ENCODE peak calls at places on chromosomes 2 and 18, in seven cellular contexts. O is ovary, L is HTR-8/SVneo, N is NCI-H446 treated with DMSO at 0.1 percent for 48 hours, Q is HS-5, A is NCI-H1092 treated with DMSO at 0.1 percent for 48 hours, U is A549. V is an unnamed sample.

GRCh38 chr2:104836837-104837236 is 17.1 kb upstream of the POU3F3 start:
- DNase-seq in N (no peak), O (no peak), A (no peak), L (no peak), Q (no peak), U (no peak), V (no peak)

GRCh38 chr2:170816499-170817246 is at the start of gene GAD1:
- DNase-seq in L (peak), A (peak), N (peak), Q (peak), U (peak), O (peak), V (no peak)

GRCh38 chr2:95530734-95531133 is 46.2 kb upstream of the TRIM43B start:
- DNase-seq in O (no peak), L (peak), Q (no peak), A (no peak), N (no peak), U (no peak), V (no peak)

GRCh38 chr2:230225486-230225885 is at the start of gene SP140:
- DNase-seq in O (no peak), Q (no peak), N (no peak), L (no peak), A (no peak), U (no peak), V (no peak)

GRCh38 chr2:43075054-43075593 is 151.3 kb downstream of the ZFP36L2 start:
- DNase-seq in L (peak), U (peak), N (peak), O (peak), A (no peak), Q (peak), V (peak)

GRCh38 chr18:36321636-36322407 is 24.3 kb downstream of the FHOD3 start:
- DNase-seq in L (no peak), A (no peak), U (peak), Q (no peak), N (no peak), O (no peak), V (peak)

GRCh38 chr2:165202230-165202629 is 1.6 kb downstream of the SCN3A start:
- DNase-seq in N (no peak), A (peak), Q (no peak), U (no peak), O (no peak), L (no peak), V (no peak)

GRCh38 chr2:71454221-71455010 is 1.1 kb downstream of the DYSF start:
- DNase-seq in Q (no peak), O (no peak), U (no peak), N (no peak), L (no peak), A (no peak), V (no peak)

GRCh38 chr2:240780023-240780831 is 39.8 kb downstream of the KIF1A start:
- DNase-seq in N (no peak), Q (no peak), A (no peak), L (no peak), U (no peak), O (no peak), V (no peak)

GRCh38 chr2:204869142-204869823 is 324.0 kb downstream of the PARD3B start:
- DNase-seq in Q (no peak), L (no peak), N (no peak), A (no peak), U (no peak), O (no peak), V (no peak)

GRCh38 chr2:216691210-216691741 is 4.1 kb downstream of the IGFBP5 start:
- DNase-seq in L (no peak), U (no peak), O (peak), A (peak), N (peak), Q (no peak), V (no peak)

GRCh38 chr2:223944166-223944703 is 900 bp downstream of the WDFY1 start:
- DNase-seq in N (no peak), A (no peak), O (peak), L (no peak), Q (no peak), U (peak), V (no peak)

GRCh38 chr2:98822301-98823164 is 91.6 kb upstream of the MGAT4A start:
- DNase-seq in A (no peak), L (no peak), U (no peak), Q (no peak), O (no peak), N (no peak), V (no peak)

GRCh38 chr2:210861038-210861665 is 304.8 kb downstream of the CPS1 start:
- DNase-seq in A (no peak), N (no peak), O (no peak), Q (no peak), L (no peak), U (no peak), V (no peak)

GRCh38 chr2:237941239-237941638 is 25.6 kb upstream of the UBE2F start:
- DNase-seq in N (no peak), O (no peak), L (no peak), U (no peak), A (no peak), Q (no peak), V (no peak)

V was measured in HS-27A.